ENCODE peak calls at places on chromosome 4, in ten cellular contexts. W is gastrocnemius medialis; Q is effector memory CD8-positive, alpha-beta T cell; H is AG04449; N is neural progenitor cell; U is HEK293T; T is C1 segment of cervical spinal cord; K is PC-9; L is neural crest cell; A is GM04503. G is an unnamed sample.

GRCh38 chr4:182973421-182974340 is 56.5 kb upstream of the DCTD start:
- DNase-seq in A (no peak), W (no peak), T (no peak), Q (no peak), H (no peak), N (no peak), K (no peak), U (no peak), L (no peak), G (no peak)

GRCh38 chr4:153346563-153346962 is 2.1 kb downstream of the MND1 start:
- DNase-seq in U (no peak), N (peak; percentile 35), L (no peak), Q (no peak), T (no peak), K (no peak), A (no peak), W (no peak), H (no peak), G (no peak)

GRCh38 chr4:140567722-140568121 is 1.0 kb downstream of the UCP1 start:
- DNase-seq in N (peak; percentile 73), H (no peak), K (no peak), U (peak; percentile 14), A (no peak), W (no peak), L (peak; percentile 10), Q (no peak), T (no peak), G (no peak)

GRCh38 chr4:25506032-25506571 is 129.0 kb downstream of the ANAPC4 start:
- DNase-seq in L (no peak), A (no peak), W (no peak), U (no peak), K (no peak), Q (no peak), H (no peak), N (no peak), T (no peak), G (no peak)

GRCh38 chr4:53541577-53542206 is 49.6 kb downstream of the LNX1 start:
- DNase-seq in W (no peak), H (peak; percentile 86), K (no peak), N (no peak), T (no peak), L (no peak), A (peak; percentile 93), Q (no peak), U (no peak), G (no peak)

GRCh38 chr4:47349323-47349722 is 114.2 kb downstream of the COMMD8 start:
- DNase-seq in T (no peak), N (no peak), K (no peak), W (no peak), A (no peak), H (peak; percentile 31), U (no peak), Q (no peak), L (no peak), G (no peak)

GRCh38 chr4:145351922-145352321 is 129.7 kb upstream of the SMAD1 start:
- DNase-seq in A (no peak), W (peak; percentile 20), U (no peak), L (no peak), Q (no peak), K (no peak), T (peak; percentile 24), N (no peak), H (no peak), G (no peak)

GRCh38 chr4:61462451-61463326 is 262.6 kb downstream of the ADGRL3 start:
- DNase-seq in L (no peak), A (no peak), H (no peak), U (no peak), T (no peak), N (no peak), K (no peak), Q (no peak), W (no peak), G (no peak)

GRCh38 chr4:1786544-1787362 is 6.3 kb upstream of the FGFR3 start:
- DNase-seq in H (no peak), U (no peak), N (no peak), Q (no peak), A (no peak), L (no peak), T (no peak), W (no peak), K (no peak), G (no peak)

GRCh38 chr4:139438141-139438540 is 15.8 kb upstream of the RAB33B start:
- DNase-seq in T (no peak), K (no peak), L (no peak), H (no peak), U (no peak), W (no peak), N (no peak), A (no peak), Q (no peak), G (no peak)

GRCh38 chr4:57074753-57075152 is 35.4 kb downstream of the IGFBP7 start:
- DNase-seq in H (peak; percentile 73), W (no peak), K (no peak), L (no peak), N (no peak), U (no peak), T (no peak), Q (no peak), A (no peak), G (no peak)

G was measured in GOT3.